ENCODE peak calls at places on chromosomes 5 and 9, in ten cellular contexts. One of them, this sample, is unnamed.

GRCh38 chr9:108363321-108363720 is 492.5 kb downstream of the ACTL7B start:
- DNase-seq in left ventricle myocardium inferior: no peak
- DNase-seq in CD8-positive, alpha-beta memory T cell: no peak
- DNase-seq in CD4-positive, alpha-beta T cell: no peak
- DNase-seq in aorta: no peak
- DNase-seq in effector memory CD4-positive, alpha-beta T cell: no peak
- DNase-seq in Peyer's patch: no peak
- DNase-seq in A549: no peak
- DNase-seq in heart left ventricle: no peak
- DNase-seq in breast epithelium: no peak
- DNase-seq in this sample: no peak

GRCh38 chr5:67350600-67351315 is 154.2 kb upstream of the CD180 start:
- DNase-seq in left ventricle myocardium inferior: no peak
- DNase-seq in A549: no peak
- DNase-seq in breast epithelium: no peak
- DNase-seq in heart left ventricle: no peak
- DNase-seq in effector memory CD4-positive, alpha-beta T cell: no peak
- DNase-seq in aorta: no peak
- DNase-seq in CD8-positive, alpha-beta memory T cell: no peak
- DNase-seq in CD4-positive, alpha-beta T cell: no peak
- DNase-seq in Peyer's patch: peak
- DNase-seq in this sample: no peak

GRCh38 chr5:73399761-73400160 is 48.8 kb downstream of the FOXD1 start:
- DNase-seq in CD4-positive, alpha-beta T cell: no peak
- DNase-seq in A549: no peak
- DNase-seq in Peyer's patch: no peak
- DNase-seq in heart left ventricle: no peak
- DNase-seq in CD8-positive, alpha-beta memory T cell: no peak
- DNase-seq in breast epithelium: no peak
- DNase-seq in aorta: no peak
- DNase-seq in left ventricle myocardium inferior: no peak
- DNase-seq in effector memory CD4-positive, alpha-beta T cell: no peak
- DNase-seq in this sample: no peak

GRCh38 chr5:140220032-140220697 is 45.2 kb downstream of the CYSTM1 start:
- DNase-seq in Peyer's patch: no peak
- DNase-seq in left ventricle myocardium inferior: no peak
- DNase-seq in aorta: no peak
- DNase-seq in CD8-positive, alpha-beta memory T cell: no peak
- DNase-seq in CD4-positive, alpha-beta T cell: no peak
- DNase-seq in heart left ventricle: no peak
- DNase-seq in breast epithelium: no peak
- DNase-seq in A549: no peak
- DNase-seq in effector memory CD4-positive, alpha-beta T cell: no peak
- DNase-seq in this sample: no peak

GRCh38 chr5:30040483-30041116 is 1152.9 kb upstream of the CDH6 start:
- DNase-seq in aorta: no peak
- DNase-seq in breast epithelium: no peak
- DNase-seq in A549: peak
- DNase-seq in effector memory CD4-positive, alpha-beta T cell: no peak
- DNase-seq in Peyer's patch: no peak
- DNase-seq in CD4-positive, alpha-beta T cell: no peak
- DNase-seq in CD8-positive, alpha-beta memory T cell: no peak
- DNase-seq in heart left ventricle: no peak
- DNase-seq in left ventricle myocardium inferior: no peak
- DNase-seq in this sample: no peak

GRCh38 chr9:117273612-117274011 is 141.2 kb downstream of the ASTN2 start:
- DNase-seq in breast epithelium: no peak
- DNase-seq in CD8-positive, alpha-beta memory T cell: no peak
- DNase-seq in heart left ventricle: no peak
- DNase-seq in A549: no peak
- DNase-seq in effector memory CD4-positive, alpha-beta T cell: no peak
- DNase-seq in Peyer's patch: no peak
- DNase-seq in aorta: no peak
- DNase-seq in left ventricle myocardium inferior: no peak
- DNase-seq in CD4-positive, alpha-beta T cell: no peak
- DNase-seq in this sample: no peak

GRCh38 chr5:4862500-4862899 is 277.6 kb upstream of the ADAMTS16 start:
- DNase-seq in left ventricle myocardium inferior: no peak
- DNase-seq in aorta: no peak
- DNase-seq in Peyer's patch: no peak
- DNase-seq in heart left ventricle: no peak
- DNase-seq in breast epithelium: no peak
- DNase-seq in A549: peak
- DNase-seq in CD8-positive, alpha-beta memory T cell: no peak
- DNase-seq in CD4-positive, alpha-beta T cell: no peak
- DNase-seq in effector memory CD4-positive, alpha-beta T cell: no peak
- DNase-seq in this sample: no peak

GRCh38 chr5:123044926-123045617 is 8.5 kb upstream of the PPIC start:
- DNase-seq in effector memory CD4-positive, alpha-beta T cell: no peak
- DNase-seq in heart left ventricle: no peak
- DNase-seq in left ventricle myocardium inferior: no peak
- DNase-seq in breast epithelium: no peak
- DNase-seq in CD4-positive, alpha-beta T cell: no peak
- DNase-seq in Peyer's patch: no peak
- DNase-seq in A549: no peak
- DNase-seq in aorta: no peak
- DNase-seq in CD8-positive, alpha-beta memory T cell: no peak
- DNase-seq in this sample: no peak

GRCh38 chr9:134983094-134983493 is 65.4 kb upstream of the FCN1 start:
- DNase-seq in A549: no peak
- DNase-seq in CD8-positive, alpha-beta memory T cell: no peak
- DNase-seq in effector memory CD4-positive, alpha-beta T cell: no peak
- DNase-seq in aorta: peak
- DNase-seq in CD4-positive, alpha-beta T cell: no peak
- DNase-seq in Peyer's patch: no peak
- DNase-seq in left ventricle myocardium inferior: peak
- DNase-seq in heart left ventricle: no peak
- DNase-seq in breast epithelium: no peak
- DNase-seq in this sample: no peak

GRCh38 chr5:77232959-77233358 is 22.5 kb downstream of the PDE8B start:
- DNase-seq in breast epithelium: no peak
- DNase-seq in heart left ventricle: no peak
- DNase-seq in A549: no peak
- DNase-seq in CD4-positive, alpha-beta T cell: no peak
- DNase-seq in aorta: no peak
- DNase-seq in Peyer's patch: no peak
- DNase-seq in effector memory CD4-positive, alpha-beta T cell: no peak
- DNase-seq in left ventricle myocardium inferior: no peak
- DNase-seq in CD8-positive, alpha-beta memory T cell: no peak
- DNase-seq in this sample: no peak

GRCh38 chr9:135240871-135241311 is 153.4 kb downstream of the OLFM1 start:
- DNase-seq in breast epithelium: no peak
- DNase-seq in CD4-positive, alpha-beta T cell: no peak
- DNase-seq in CD8-positive, alpha-beta memory T cell: no peak
- DNase-seq in effector memory CD4-positive, alpha-beta T cell: no peak
- DNase-seq in aorta: peak
- DNase-seq in Peyer's patch: no peak
- DNase-seq in left ventricle myocardium inferior: no peak
- DNase-seq in heart left ventricle: no peak
- DNase-seq in A549: no peak
- DNase-seq in this sample: no peak

GRCh38 chr9:105251733-105252404 is 7.4 kb downstream of the SLC44A1 start:
- DNase-seq in A549: no peak
- DNase-seq in Peyer's patch: no peak
- DNase-seq in CD4-positive, alpha-beta T cell: no peak
- DNase-seq in effector memory CD4-positive, alpha-beta T cell: no peak
- DNase-seq in CD8-positive, alpha-beta memory T cell: no peak
- DNase-seq in left ventricle myocardium inferior: no peak
- DNase-seq in aorta: no peak
- DNase-seq in breast epithelium: no peak
- DNase-seq in heart left ventricle: no peak
- DNase-seq in this sample: no peak

GRCh38 chr5:14331377-14331776 is 188.2 kb downstream of the TRIO start:
- DNase-seq in breast epithelium: no peak
- DNase-seq in Peyer's patch: peak
- DNase-seq in aorta: no peak
- DNase-seq in effector memory CD4-positive, alpha-beta T cell: no peak
- DNase-seq in CD8-positive, alpha-beta memory T cell: no peak
- DNase-seq in heart left ventricle: no peak
- DNase-seq in left ventricle myocardium inferior: no peak
- DNase-seq in A549: no peak
- DNase-seq in CD4-positive, alpha-beta T cell: no peak
- DNase-seq in this sample: no peak

GRCh38 chr5:115068239-115069086 is 101.2 kb downstream of the TRIM36 start:
- DNase-seq in CD8-positive, alpha-beta memory T cell: peak
- DNase-seq in left ventricle myocardium inferior: no peak
- DNase-seq in heart left ventricle: no peak
- DNase-seq in CD4-positive, alpha-beta T cell: no peak
- DNase-seq in A549: no peak
- DNase-seq in effector memory CD4-positive, alpha-beta T cell: peak
- DNase-seq in breast epithelium: no peak
- DNase-seq in aorta: no peak
- DNase-seq in Peyer's patch: no peak
- DNase-seq in this sample: no peak

GRCh38 chr9:33167084-33167948 is at the start of gene B4GALT1:
- DNase-seq in left ventricle myocardium inferior: peak
- DNase-seq in Peyer's patch: peak
- DNase-seq in A549: peak
- DNase-seq in CD8-positive, alpha-beta memory T cell: peak
- DNase-seq in breast epithelium: peak
- DNase-seq in heart left ventricle: peak
- DNase-seq in CD4-positive, alpha-beta T cell: peak
- DNase-seq in effector memory CD4-positive, alpha-beta T cell: peak
- DNase-seq in aorta: peak
- DNase-seq in this sample: peak

DNA sequence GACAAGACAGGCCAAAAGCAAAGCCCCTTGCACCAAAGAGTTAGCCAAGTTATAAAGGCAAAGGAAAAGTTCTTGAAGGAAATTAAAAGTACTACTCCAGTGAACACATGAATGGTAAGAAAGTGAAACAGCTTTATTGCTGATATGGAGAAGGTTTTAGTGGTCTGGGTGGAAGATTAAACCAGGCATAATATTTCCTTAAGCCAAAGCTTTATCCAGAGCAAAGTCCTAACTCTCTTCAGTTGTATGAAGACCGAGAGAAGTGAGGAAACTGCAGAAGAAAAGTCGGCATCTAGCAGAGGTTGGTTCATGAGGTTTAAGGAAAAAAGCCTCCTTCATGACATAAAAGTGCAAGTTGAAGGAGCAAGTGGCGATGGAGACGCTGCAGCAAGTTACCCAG is 3.1 kb upstream of the NUDT12 start:
- DNase-seq in breast epithelium: no peak
- DNase-seq in heart left ventricle: no peak
- DNase-seq in left ventricle myocardium inferior: no peak
- DNase-seq in A549: no peak
- DNase-seq in Peyer's patch: no peak
- DNase-seq in effector memory CD4-positive, alpha-beta T cell: no peak
- DNase-seq in CD4-positive, alpha-beta T cell: no peak
- DNase-seq in aorta: no peak
- DNase-seq in CD8-positive, alpha-beta memory T cell: no peak
- DNase-seq in this sample: no peak
- H3K27ac ChIP-seq in breast epithelium: no peak
- H3K27ac ChIP-seq in heart left ventricle: no peak
- H3K27ac ChIP-seq in left ventricle myocardium inferior: no peak
- H3K27ac ChIP-seq in A549: no peak
- H3K27ac ChIP-seq in Peyer's patch: peak
- H3K27ac ChIP-seq in effector memory CD4-positive, alpha-beta T cell: no peak
- H3K27ac ChIP-seq in CD4-positive, alpha-beta T cell: no peak
- H3K27ac ChIP-seq in aorta: no peak
- H3K27ac ChIP-seq in CD8-positive, alpha-beta memory T cell: no peak
- H3K27ac ChIP-seq in this sample: no peak

GRCh38 chr9:4704129-4704528 is 24.8 kb downstream of the CDC37L1 start:
- DNase-seq in aorta: no peak
- DNase-seq in effector memory CD4-positive, alpha-beta T cell: no peak
- DNase-seq in heart left ventricle: no peak
- DNase-seq in CD4-positive, alpha-beta T cell: no peak
- DNase-seq in CD8-positive, alpha-beta memory T cell: no peak
- DNase-seq in left ventricle myocardium inferior: no peak
- DNase-seq in Peyer's patch: no peak
- DNase-seq in A549: no peak
- DNase-seq in breast epithelium: no peak
- DNase-seq in this sample: no peak
- H3K27ac ChIP-seq in aorta: no peak
- H3K27ac ChIP-seq in effector memory CD4-positive, alpha-beta T cell: no peak
- H3K27ac ChIP-seq in heart left ventricle: no peak
- H3K27ac ChIP-seq in CD4-positive, alpha-beta T cell: no peak
- H3K27ac ChIP-seq in CD8-positive, alpha-beta memory T cell: no peak
- H3K27ac ChIP-seq in left ventricle myocardium inferior: no peak
- H3K27ac ChIP-seq in Peyer's patch: no peak
- H3K27ac ChIP-seq in A549: no peak
- H3K27ac ChIP-seq in breast epithelium: no peak
- H3K27ac ChIP-seq in this sample: no peak

GRCh38 chr5:64727150-64727549 is 36.8 kb downstream of the SHISAL2B start:
- DNase-seq in Peyer's patch: no peak
- DNase-seq in breast epithelium: no peak
- DNase-seq in left ventricle myocardium inferior: no peak
- DNase-seq in CD8-positive, alpha-beta memory T cell: no peak
- DNase-seq in A549: no peak
- DNase-seq in effector memory CD4-positive, alpha-beta T cell: no peak
- DNase-seq in aorta: no peak
- DNase-seq in heart left ventricle: no peak
- DNase-seq in CD4-positive, alpha-beta T cell: no peak
- DNase-seq in this sample: no peak

DNA sequence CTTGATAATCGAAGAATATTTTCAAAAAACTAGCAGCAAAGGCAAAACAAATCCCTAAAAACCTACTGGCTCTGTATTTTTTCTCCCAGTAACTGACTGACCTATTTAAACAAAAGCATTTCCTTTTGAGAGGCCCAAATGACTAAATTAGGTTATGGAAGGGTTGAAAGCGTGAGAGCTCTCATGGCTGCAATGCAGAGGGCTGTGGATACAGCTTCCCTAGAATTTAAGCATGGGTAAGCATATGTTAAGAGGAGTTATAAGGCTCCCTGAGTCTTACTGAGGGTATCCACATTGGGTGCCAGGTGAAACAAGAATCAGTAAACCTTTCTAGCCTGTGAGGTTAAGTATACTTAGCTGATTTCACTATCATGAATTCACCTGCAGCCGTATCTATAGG is 32.3 kb downstream of the SHISAL2B start:
- DNase-seq in CD4-positive, alpha-beta T cell: no peak
- DNase-seq in heart left ventricle: no peak
- DNase-seq in Peyer's patch: no peak
- DNase-seq in effector memory CD4-positive, alpha-beta T cell: no peak
- DNase-seq in breast epithelium: no peak
- DNase-seq in A549: no peak
- DNase-seq in aorta: no peak
- DNase-seq in CD8-positive, alpha-beta memory T cell: no peak
- DNase-seq in left ventricle myocardium inferior: no peak
- DNase-seq in this sample: no peak
- H3K27ac ChIP-seq in CD4-positive, alpha-beta T cell: no peak
- H3K27ac ChIP-seq in heart left ventricle: no peak
- H3K27ac ChIP-seq in Peyer's patch: no peak
- H3K27ac ChIP-seq in effector memory CD4-positive, alpha-beta T cell: no peak
- H3K27ac ChIP-seq in breast epithelium: no peak
- H3K27ac ChIP-seq in A549: no peak
- H3K27ac ChIP-seq in aorta: no peak
- H3K27ac ChIP-seq in CD8-positive, alpha-beta memory T cell: no peak
- H3K27ac ChIP-seq in left ventricle myocardium inferior: no peak
- H3K27ac ChIP-seq in this sample: no peak

DNA sequence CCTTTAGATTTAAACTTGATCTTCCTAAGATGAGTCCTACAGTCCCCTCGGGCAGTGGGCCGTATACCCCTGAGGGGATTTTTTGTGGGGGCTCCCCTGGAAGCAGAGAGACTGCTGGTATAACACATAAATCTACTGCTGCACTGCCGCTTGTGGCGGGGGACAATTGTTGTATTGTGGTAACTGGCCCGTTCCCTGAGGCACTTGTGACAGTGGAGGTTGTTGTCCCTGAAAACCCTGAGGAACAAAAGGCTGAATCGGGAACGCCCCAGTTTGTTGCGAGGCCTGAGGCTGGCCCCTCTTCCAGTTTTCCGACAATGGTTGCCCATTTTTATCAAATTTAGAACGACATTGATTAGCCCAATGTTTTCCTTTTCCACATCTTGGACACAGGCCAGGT is 4.7 kb upstream of the TMEM141 start:
- DNase-seq in CD8-positive, alpha-beta memory T cell: no peak
- DNase-seq in left ventricle myocardium inferior: no peak
- DNase-seq in breast epithelium: no peak
- DNase-seq in A549: no peak
- DNase-seq in Peyer's patch: no peak
- DNase-seq in CD4-positive, alpha-beta T cell: no peak
- DNase-seq in effector memory CD4-positive, alpha-beta T cell: no peak
- DNase-seq in heart left ventricle: no peak
- DNase-seq in aorta: peak
- DNase-seq in this sample: no peak
- H3K27ac ChIP-seq in CD8-positive, alpha-beta memory T cell: peak
- H3K27ac ChIP-seq in left ventricle myocardium inferior: no peak
- H3K27ac ChIP-seq in breast epithelium: peak
- H3K27ac ChIP-seq in A549: no peak
- H3K27ac ChIP-seq in Peyer's patch: no peak
- H3K27ac ChIP-seq in CD4-positive, alpha-beta T cell: no peak
- H3K27ac ChIP-seq in effector memory CD4-positive, alpha-beta T cell: no peak
- H3K27ac ChIP-seq in heart left ventricle: no peak
- H3K27ac ChIP-seq in aorta: no peak
- H3K27ac ChIP-seq in this sample: no peak

This sample was measured in prostate gland.